ENCODE peak calls at places on chromosomes 13 and 19, in four cellular contexts. J is Peyer's patch; O is A549; H is effector memory CD4-positive, alpha-beta T cell. W is an unnamed sample.

GRCh38 chr13:28318418-28318995 is 176.4 kb downstream of the FLT1 start:
- DNase-seq in J (no peak), O (no peak), H (no peak), W (no peak)

GRCh38 chr13:36014763-36015162 is 116.4 kb downstream of the DCLK1 start:
- DNase-seq in J (no peak), O (no peak), H (no peak), W (no peak)

GRCh38 chr13:107209811-107210210 is 641.9 kb upstream of the ARGLU1 start:
- DNase-seq in J (no peak), O (no peak), H (no peak), W (peak)

GRCh38 chr13:51874651-51875050 is 12.9 kb downstream of the CCDC70 start:
- DNase-seq in J (no peak), O (no peak), H (no peak), W (no peak)

GRCh38 chr19:18208098-18208951 is 4.5 kb upstream of the RAB3A start:
- DNase-seq in J (peak), O (peak), H (no peak), W (no peak)

GRCh38 chr13:34258646-34259386 is 440.9 kb downstream of the RFC3 start:
- DNase-seq in J (no peak), O (no peak), H (no peak), W (no peak)

GRCh38 chr19:46995492-46995891 is 24.1 kb upstream of the NPAS1 start:
- DNase-seq in J (no peak), O (no peak), H (no peak), W (no peak)

GRCh38 chr13:112510002-112510780 is 77.8 kb downstream of the TUBGCP3 start:
- DNase-seq in J (no peak), O (peak), H (no peak), W (peak)

GRCh38 chr19:10116866-10117616 is 2.7 kb downstream of the EIF3G start:
- DNase-seq in J (no peak), O (no peak), H (no peak), W (no peak)

GRCh38 chr13:19726611-19727010 is 56.1 kb downstream of the PSPC1 start:
- DNase-seq in J (no peak), O (no peak), H (no peak), W (no peak)

GRCh38 chr13:19720039-19720438 is 62.7 kb downstream of the PSPC1 start:
- DNase-seq in J (no peak), O (no peak), H (no peak), W (no peak)

DNA sequence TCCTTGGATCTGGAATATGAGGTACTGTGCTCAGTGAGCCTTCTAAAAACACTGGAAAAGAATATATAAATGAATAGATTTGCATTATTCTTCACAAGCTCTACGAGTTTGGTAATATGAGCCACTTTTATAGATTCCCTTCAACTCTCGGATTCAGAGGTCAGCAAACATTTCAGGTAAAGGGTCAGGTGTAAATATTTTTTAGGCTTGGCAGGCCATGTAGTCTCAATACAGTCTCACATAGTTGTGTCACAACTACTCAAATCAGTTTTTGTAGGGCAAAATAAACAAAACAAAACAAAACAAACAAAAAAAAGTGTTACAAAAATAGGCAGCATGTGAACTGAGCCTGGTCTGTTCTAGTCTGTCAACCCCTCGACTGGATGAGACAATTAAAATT is 57.4 kb downstream of the PSPC1 start:
- DNase-seq in J (no peak), O (no peak), H (no peak), W (no peak)
- H3K4me3 ChIP-seq in J (no peak), O (no peak), H (no peak), W (no peak)

GRCh38 chr19:48330012-48330681 is 4.8 kb downstream of the EMP3 start:
- DNase-seq in J (peak), O (no peak), H (peak), W (peak)
- H3K4me3 ChIP-seq in J (peak), O (no peak), H (peak), W (no peak)

GRCh38 chr19:4057913-4058695 is 8.6 kb downstream of the ZBTB7A start:
- DNase-seq in J (peak), O (peak), H (no peak), W (peak)

GRCh38 chr19:4060621-4061177 is 6.0 kb downstream of the ZBTB7A start:
- DNase-seq in J (no peak), O (no peak), H (no peak), W (no peak)

GRCh38 chr19:4058696-4059492 is 7.8 kb downstream of the ZBTB7A start:
- DNase-seq in J (no peak), O (no peak), H (no peak), W (no peak)

GRCh38 chr19:4059931-4060620 is 6.6 kb downstream of the ZBTB7A start:
- DNase-seq in J (peak), O (no peak), H (peak), W (no peak)

GRCh38 chr19:4059493-4059880 is 7.2 kb downstream of the ZBTB7A start:
- DNase-seq in J (peak), O (no peak), H (no peak), W (no peak)
- H3K4me3 ChIP-seq in J (peak), O (no peak), H (no peak), W (no peak)

GRCh38 chr13:48404952-48405351 is 8.0 kb downstream of the LPAR6 start:
- DNase-seq in J (no peak), O (no peak), H (no peak), W (no peak)
- H3K4me3 ChIP-seq in J (no peak), O (no peak), H (no peak), W (no peak)

DNA sequence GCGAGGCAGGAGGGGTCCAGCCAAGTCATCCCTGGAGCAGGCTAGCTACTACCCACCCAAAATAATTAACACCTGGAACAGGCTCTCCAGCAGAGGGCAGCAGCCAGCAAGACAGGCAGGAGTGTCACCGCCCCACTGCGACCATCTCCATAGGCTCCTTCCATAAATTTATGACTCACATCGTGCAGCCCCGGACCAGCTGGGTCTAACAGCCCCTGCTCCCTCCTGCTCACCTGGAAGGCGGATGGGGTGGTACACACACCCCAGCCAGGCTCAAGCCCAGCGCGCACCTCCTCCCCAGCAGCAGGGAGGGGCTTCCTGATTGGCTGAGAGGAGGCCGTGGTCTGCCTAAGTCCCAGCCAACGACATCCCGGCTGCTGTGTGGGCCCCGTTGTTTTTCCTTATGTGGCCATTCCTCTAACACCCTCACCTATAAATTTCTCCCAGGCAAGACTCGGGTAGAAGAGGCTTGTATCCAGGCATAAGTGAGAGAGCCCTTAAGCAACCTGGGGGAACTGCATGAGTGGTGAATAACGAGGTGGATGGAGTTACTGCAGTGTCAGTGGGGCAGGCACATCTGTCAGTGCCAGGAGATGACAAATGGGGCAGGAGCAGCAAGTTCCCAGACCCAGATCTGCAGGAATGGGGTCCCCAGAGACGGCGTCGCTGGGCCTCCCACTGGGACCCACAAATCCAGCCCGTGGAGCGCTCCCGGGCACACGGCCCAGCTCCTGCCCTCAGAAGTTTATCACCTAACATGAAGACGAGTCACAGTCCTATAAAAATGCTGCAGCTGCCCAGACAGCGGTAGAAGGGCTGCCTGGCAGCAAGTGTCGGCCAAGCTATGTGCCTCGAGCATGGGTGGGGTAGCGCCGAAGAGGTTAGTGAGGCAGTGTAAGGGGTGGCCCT is 43.1 kb downstream of the CEBPG start:
- DNase-seq in J (peak), O (peak), H (peak), W (peak)
- H3K4me3 ChIP-seq in J (no peak), O (no peak), H (peak), W (no peak)

GRCh38 chr13:102724923-102725322 is 30.1 kb upstream of the METTL21C start:
- DNase-seq in J (no peak), O (peak), H (no peak), W (peak)

GRCh38 chr13:102726430-102726829 is 31.6 kb upstream of the METTL21C start:
- DNase-seq in J (no peak), O (peak), H (no peak), W (peak)

DNA sequence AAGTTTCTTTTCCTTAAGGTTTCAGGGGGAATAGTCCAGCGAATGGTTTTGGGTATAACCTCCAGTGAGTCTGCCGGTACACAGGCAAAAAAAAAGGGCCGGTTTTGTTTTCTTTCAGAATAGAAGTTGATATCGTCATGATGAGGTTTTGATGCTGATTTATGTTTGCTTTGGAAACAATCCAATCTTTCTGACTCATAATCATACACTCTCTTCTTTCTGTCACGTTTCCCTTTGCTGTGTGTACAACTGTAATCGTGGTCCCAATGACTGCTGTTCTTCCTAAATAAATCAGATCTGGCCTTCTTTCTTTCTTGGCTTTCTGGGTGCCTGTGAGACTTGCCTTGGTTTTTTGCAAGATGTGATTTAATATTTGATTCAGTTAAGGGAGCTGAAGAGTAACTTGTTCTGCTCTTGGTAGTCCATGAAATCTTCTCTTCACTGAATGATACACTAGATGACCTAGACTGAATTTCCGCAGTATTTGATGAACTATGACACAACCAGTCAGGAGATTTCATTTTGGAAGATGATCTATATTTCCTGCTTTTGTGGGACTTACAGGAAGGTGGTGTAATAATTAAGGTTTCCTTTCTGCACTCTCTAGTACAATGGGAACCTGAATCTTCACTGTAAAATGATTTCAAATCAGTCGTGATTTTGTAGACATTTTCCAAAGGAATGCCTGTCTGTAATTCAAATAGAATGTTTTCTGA is 34.9 kb upstream of the METTL21C start:
- DNase-seq in J (no peak), O (peak), H (no peak), W (peak)
- H3K4me3 ChIP-seq in J (no peak), O (no peak), H (no peak), W (no peak)

GRCh38 chr19:6801397-6802086 is 29.0 kb downstream of the VAV1 start:
- DNase-seq in J (peak), O (peak), H (peak), W (no peak)
- H3K4me3 ChIP-seq in J (peak), O (peak), H (peak), W (no peak)

GRCh38 chr19:38684862-38685665 is 37.6 kb downstream of the ACTN4 start:
- DNase-seq in J (no peak), O (no peak), H (no peak), W (no peak)

GRCh38 chr19:38684078-38684861 is 36.8 kb downstream of the ACTN4 start:
- DNase-seq in J (peak), O (peak), H (peak), W (peak)

GRCh38 chr19:38686530-38686888 is 39.1 kb downstream of the ACTN4 start:
- DNase-seq in J (peak), O (no peak), H (peak), W (no peak)

GRCh38 chr19:38687837-38688378 is 40.5 kb downstream of the ACTN4 start:
- DNase-seq in J (no peak), O (no peak), H (no peak), W (no peak)

GRCh38 chr19:38685666-38686529 is 38.4 kb downstream of the ACTN4 start:
- DNase-seq in J (no peak), O (peak), H (peak), W (peak)
- H3K4me3 ChIP-seq in J (peak), O (peak), H (peak), W (no peak)

DNA sequence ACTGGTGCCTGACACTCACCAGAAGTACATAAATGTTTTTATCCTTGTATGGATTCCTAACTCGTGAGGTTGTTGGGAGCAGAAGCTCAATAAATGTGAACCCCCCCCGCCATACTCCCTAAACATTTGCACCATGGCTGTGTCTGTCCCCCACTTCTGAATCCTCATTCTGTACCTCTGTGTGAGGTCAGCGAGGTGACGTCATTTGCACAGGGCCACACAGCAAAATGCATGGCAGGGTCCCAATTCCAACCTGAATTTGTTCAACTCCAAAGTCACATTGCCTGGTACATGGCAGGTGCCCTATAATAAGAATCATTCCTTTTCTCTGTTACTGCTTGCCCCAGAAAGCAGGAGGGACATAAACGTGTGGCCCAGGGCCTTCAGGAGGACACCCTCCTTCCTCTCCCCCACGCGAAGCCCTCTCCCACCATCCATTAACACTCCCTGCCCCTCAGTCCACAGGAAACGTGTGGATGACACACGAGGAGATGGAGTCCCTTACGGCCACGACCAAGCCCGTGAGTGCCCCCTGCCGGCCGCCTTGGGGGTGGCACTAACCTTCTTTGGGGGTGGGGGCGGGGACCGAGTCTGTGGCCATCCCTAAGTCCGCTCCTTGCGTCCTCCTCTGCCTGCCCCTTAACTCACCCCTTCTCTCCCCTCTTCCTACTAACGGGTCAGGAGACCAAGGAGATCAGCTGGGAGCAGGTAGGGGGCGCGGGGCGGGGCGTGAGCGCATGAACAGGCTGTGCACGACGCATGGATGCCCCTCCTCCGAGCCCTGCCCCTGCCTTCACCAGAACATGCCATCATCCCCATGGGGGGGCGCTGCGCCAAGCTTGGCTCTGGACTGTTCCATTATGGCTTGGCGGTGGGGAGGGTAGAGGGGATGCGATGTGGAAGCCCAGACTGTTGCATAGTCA is 9.4 kb downstream of the HRC start:
- DNase-seq in J (peak), O (peak), H (peak), W (peak)
- H3K4me3 ChIP-seq in J (no peak), O (peak), H (peak), W (peak)